ENCODE peak calls at places on chromosomes 5 and 9, in ten cellular contexts. P is naive thymus-derived CD8-positive, alpha-beta T cell; J is fibroblast of the aortic adventitia; T is stimulated activated CD4-positive, alpha-beta T cell treated with anti-CD3 and anti-CD28 coated beads, Interleukin-1b, Interleukin-23, amount 100 ng/mL, for 24 hours; K is T-helper 1 cell; W is amniotic epithelial cell; G is naive thymus-derived CD4-positive, alpha-beta T cell; L is T47D; Z is NCI-H1092; N is activated naive CD4-positive, alpha-beta T cell treated with anti-CD3 and anti-CD28 coated beads for 36 hours. B is an unnamed sample.
A peak's percentile ranks its signal among the peaks of the same experiment; 100 is the strongest.

GRCh38 chr9:78680196-78680595 is 383.3 kb downstream of the PSAT1 start:
- DNase-seq in P (no peak), J (no peak), T (no peak), K (no peak), W (no peak), G (no peak), L (no peak), Z (no peak), N (no peak), B (no peak)

GRCh38 chr5:1785062-1785461 is 14.6 kb downstream of the MRPL36 start:
- DNase-seq in P (no peak), J (no peak), T (no peak), K (no peak), W (no peak), G (no peak), L (no peak), Z (no peak), N (no peak), B (no peak)

GRCh38 chr5:72121052-72121451 is 13.8 kb downstream of the MAP1B start:
- DNase-seq in P (no peak), J (no peak), T (no peak), K (no peak), W (no peak), G (no peak), L (no peak), Z (no peak), N (no peak), B (no peak)

GRCh38 chr9:137223078-137224040 is 1.3 kb upstream of the RNF208 start:
- DNase-seq in P (peak; percentile 96), J (peak; percentile 99), T (peak; percentile 98), K (peak; percentile 97), W (peak; percentile 96), G (peak; percentile 99), L (peak; percentile 100), Z (peak; percentile 98), N (peak; percentile 99), B (peak; percentile 97)

GRCh38 chr5:21701317-21701716 is 1151.8 kb downstream of the CDH12 start:
- DNase-seq in P (no peak), J (no peak), T (no peak), K (no peak), W (no peak), G (no peak), L (peak; percentile 9), Z (no peak), N (no peak), B (no peak)

GRCh38 chr9:129170229-129170628 is 7.8 kb downstream of the IER5L start:
- DNase-seq in P (no peak), J (peak; percentile 49), T (no peak), K (no peak), W (peak; percentile 17), G (no peak), L (no peak), Z (no peak), N (no peak), B (no peak)

GRCh38 chr9:137077758-137078693 is 709 bp downstream of the UAP1L1 start:
- DNase-seq in P (peak; percentile 45), J (no peak), T (no peak), K (no peak), W (no peak), G (peak; percentile 39), L (no peak), Z (no peak), N (peak; percentile 37), B (no peak)

GRCh38 chr5:78830647-78831046 is 154.5 kb downstream of the ARSB start:
- DNase-seq in P (no peak), J (no peak), T (no peak), K (no peak), W (no peak), G (no peak), L (no peak), Z (no peak), N (no peak), B (no peak)

GRCh38 chr9:19145881-19146280 is 18.6 kb upstream of the PLIN2 start:
- DNase-seq in P (no peak), J (no peak), T (no peak), K (no peak), W (no peak), G (no peak), L (no peak), Z (no peak), N (no peak), B (no peak)

GRCh38 chr5:148794729-148795590 is 31.5 kb upstream of the ADRB2 start:
- DNase-seq in P (no peak), J (peak; percentile 52), T (no peak), K (no peak), W (peak; percentile 85), G (no peak), L (no peak), Z (no peak), N (no peak), B (no peak)

GRCh38 chr5:125175348-125176004 is 429.0 kb upstream of the ZNF608 start:
- DNase-seq in P (no peak), J (peak; percentile 52), T (no peak), K (no peak), W (no peak), G (no peak), L (no peak), Z (no peak), N (no peak), B (no peak)

GRCh38 chr9:37486256-37486615 is 488 bp downstream of the POLR1E start:
- DNase-seq in P (no peak), J (no peak), T (no peak), K (no peak), W (no peak), G (no peak), L (no peak), Z (no peak), N (peak; percentile 17), B (no peak)

GRCh38 chr9:116901260-116901659 is 214.2 kb downstream of the TRIM32 start:
- DNase-seq in P (no peak), J (no peak), T (no peak), K (no peak), W (peak; percentile 1), G (no peak), L (no peak), Z (no peak), N (no peak), B (no peak)

GRCh38 chr9:135583686-135584011 is 22.1 kb downstream of the PAEP start:
- DNase-seq in P (no peak), J (no peak), T (no peak), K (no peak), W (no peak), G (no peak), L (no peak), Z (no peak), N (no peak), B (no peak)